ENCODE peak calls at places on chromosomes 12 and 14, in seven cellular contexts. L is activated CD4-positive, alpha-beta T cell treated with anti-CD3 and anti-CD28 coated beads for 24 hours; R is heart right ventricle; M is posterior cingulate gyrus; T is T-helper 1 cell; W is endothelial cell; V is fibroblast of pulmonary artery. S is an unnamed sample.
A peak's percentile ranks its signal among the peaks of the same experiment; 100 is the strongest.

GRCh38 chr12:107091381-107091780 is 2.0 kb downstream of the CRY1 start:
- DNase-seq in V (peak; percentile 69), M (no peak), R (no peak), W (no peak), L (no peak), T (no peak), S (peak; percentile 6)

GRCh38 chr12:89960011-89960507 is 251.4 kb upstream of the ATP2B1 start:
- DNase-seq in W (no peak), L (no peak), V (peak; percentile 17), T (peak; percentile 26), R (no peak), M (no peak), S (no peak)

GRCh38 chr12:84756961-84757360 is 155.6 kb downstream of the SLC6A15 start:
- DNase-seq in R (no peak), W (no peak), T (no peak), V (peak; percentile 47), L (no peak), M (no peak), S (peak; percentile 3)

GRCh38 chr12:98227162-98227561 is 288.2 kb upstream of the TMPO start:
- DNase-seq in V (peak; percentile 28), W (no peak), M (no peak), T (peak; percentile 6), R (no peak), L (no peak), S (no peak)

GRCh38 chr12:112964915-112965314 is 13.4 kb upstream of the OAS2 start:
- DNase-seq in R (no peak), W (no peak), V (no peak), T (no peak), M (no peak), L (no peak), S (no peak)

GRCh38 chr14:49477576-49477975 is 108.6 kb downstream of the RPS29 start:
- DNase-seq in L (no peak), T (no peak), W (no peak), V (no peak), M (no peak), R (no peak), S (no peak)

GRCh38 chr12:47717443-47718193 is 7.7 kb downstream of the ENDOU start:
- DNase-seq in V (peak; percentile 93), R (peak; percentile 89), W (peak; percentile 89), M (peak; percentile 81), L (peak; percentile 23), T (peak; percentile 61), S (peak; percentile 90)

GRCh38 chr14:93220509-93220908 is 13.5 kb downstream of the UBR7 start:
- DNase-seq in W (no peak), V (no peak), T (no peak), M (no peak), L (no peak), R (no peak), S (no peak)

GRCh38 chr14:103216399-103216798 is 93.1 kb downstream of the TNFAIP2 start:
- DNase-seq in L (no peak), W (no peak), V (no peak), R (no peak), T (no peak), M (no peak), S (no peak)

GRCh38 chr14:105012171-105012985 is 8.5 kb downstream of the CDCA4 start:
- DNase-seq in M (no peak), L (no peak), V (no peak), T (no peak), R (peak; percentile 35), W (no peak), S (no peak)

GRCh38 chr12:64618953-64619590 is 8.8 kb downstream of the RASSF3 start:
- DNase-seq in T (no peak), V (peak; percentile 80), R (no peak), W (no peak), L (no peak), M (no peak), S (peak; percentile 22)

GRCh38 chr14:64421166-64421565 is 33.0 kb downstream of the MTHFD1 start:
- DNase-seq in V (peak; percentile 83), T (no peak), M (no peak), W (no peak), L (no peak), R (no peak), S (peak; percentile 45)

GRCh38 chr12:26062566-26062965 is 62.3 kb downstream of the BHLHE41 start:
- DNase-seq in T (no peak), V (peak; percentile 62), R (no peak), M (no peak), L (no peak), W (no peak), S (peak; percentile 25)

GRCh38 chr14:66752109-66752508 is 244.2 kb downstream of the GPHN start:
- DNase-seq in T (peak; percentile 3), M (no peak), L (no peak), V (peak; percentile 16), R (no peak), W (no peak), S (no peak)

GRCh38 chr14:64891839-64892375 is 12.2 kb upstream of the SPTB start:
- DNase-seq in T (peak; percentile 50), V (peak; percentile 81), L (no peak), R (no peak), M (no peak), W (peak; percentile 17), S (peak; percentile 36)

GRCh38 chr12:92414383-92415065 is 268.9 kb upstream of the BTG1 start:
- DNase-seq in W (no peak), L (no peak), R (no peak), M (no peak), V (peak; percentile 6), T (no peak), S (no peak)

GRCh38 chr12:57229041-57229633 is 374 bp upstream of the SHMT2 start:
- DNase-seq in W (no peak), L (no peak), M (no peak), V (no peak), T (peak; percentile 57), R (no peak), S (no peak)

GRCh38 chr14:34527591-34527990 is 11.9 kb downstream of the EAPP start:
- DNase-seq in V (no peak), M (no peak), R (no peak), W (no peak), T (no peak), L (no peak), S (no peak)

GRCh38 chr12:22821985-22822384 is 197.0 kb downstream of the ETNK1 start:
- DNase-seq in M (no peak), V (no peak), R (no peak), T (no peak), W (no peak), L (no peak), S (no peak)

GRCh38 chr12:64450057-64450640 is 1.8 kb upstream of the TBK1 start:
- DNase-seq in M (no peak), R (no peak), W (no peak), L (no peak), T (no peak), V (no peak), S (no peak)

GRCh38 chr12:75545636-75546035 is 34.2 kb upstream of the KRR1 start:
- DNase-seq in V (no peak), L (no peak), R (no peak), T (no peak), M (no peak), W (no peak), S (no peak)

GRCh38 chr12:1843641-1844005 is 23.3 kb downstream of the LRTM2 start:
- DNase-seq in V (no peak), R (no peak), T (no peak), W (no peak), M (no peak), L (no peak), S (no peak)

GRCh38 chr12:65113621-65114035 is 7.5 kb downstream of the WIF1 start:
- DNase-seq in V (no peak), T (no peak), M (no peak), R (no peak), L (no peak), W (no peak), S (no peak)

GRCh38 chr14:21068521-21069387 is 1.4 kb upstream of the ARHGEF40 start:
- DNase-seq in M (peak; percentile 47), R (peak; percentile 38), L (no peak), T (peak; percentile 23), V (peak; percentile 67), W (peak; percentile 67), S (peak; percentile 63)

GRCh38 chr12:70365398-70365647 is 767 bp upstream of the KCNMB4 start:
- DNase-seq in R (no peak), L (no peak), M (peak; percentile 23), V (no peak), W (no peak), T (peak; percentile 2), S (no peak)

GRCh38 chr12:108633081-108633533 is 587 bp downstream of the SELPLG start:
- DNase-seq in L (no peak), W (no peak), T (no peak), V (no peak), R (no peak), M (no peak), S (no peak)

GRCh38 chr14:103594265-103594664 is 31.5 kb downstream of the COA8 start:
- DNase-seq in R (peak; percentile 25), W (no peak), T (no peak), M (peak; percentile 72), V (peak; percentile 72), L (no peak), S (no peak)

GRCh38 chr14:68278568-68279436 is 459.2 kb downstream of the RAD51B start:
- DNase-seq in R (no peak), W (no peak), T (no peak), L (no peak), M (no peak), V (peak; percentile 45), S (peak; percentile 50)

GRCh38 chr12:5656836-5657235 is 224.9 kb downstream of the NTF3 start:
- DNase-seq in R (no peak), V (no peak), M (no peak), T (no peak), L (no peak), W (no peak), S (no peak)

GRCh38 chr14:49249022-49249421 is 337.2 kb downstream of the RPS29 start:
- DNase-seq in R (no peak), T (no peak), V (no peak), W (no peak), M (no peak), L (no peak), S (no peak)

GRCh38 chr14:106024983-106025604 is 498.7 kb downstream of the TMEM121 start:
- DNase-seq in T (peak; percentile 59), L (no peak), W (no peak), R (no peak), V (no peak), M (no peak), S (no peak)

GRCh38 chr12:47361389-47362031 is 281.8 kb upstream of the AMIGO2 start:
- DNase-seq in T (peak; percentile 83), L (no peak), M (no peak), V (no peak), W (peak; percentile 15), R (no peak), S (no peak)

GRCh38 chr12:24012528-24012927 is 63.1 kb upstream of the SOX5 start:
- DNase-seq in R (no peak), M (no peak), W (no peak), L (no peak), T (no peak), V (peak; percentile 49), S (no peak)

GRCh38 chr12:47894652-47895051 is 10.1 kb downstream of the VDR start:
- DNase-seq in L (no peak), T (no peak), M (no peak), R (no peak), V (no peak), W (no peak), S (no peak)

GRCh38 chr14:61525293-61526011 is 169.9 kb upstream of the HIF1A start:
- DNase-seq in M (peak; percentile 44), V (peak; percentile 88), R (peak; percentile 45), W (no peak), T (peak; percentile 91), L (peak; percentile 42), S (no peak)

GRCh38 chr14:102977475-102977874 is 55.0 kb downstream of the AMN start:
- DNase-seq in R (no peak), L (no peak), V (no peak), T (no peak), W (no peak), M (no peak), S (no peak)

GRCh38 chr12:104951759-104952509 is 6.2 kb downstream of the SLC41A2 start:
- DNase-seq in M (no peak), T (no peak), V (peak; percentile 53), L (no peak), W (no peak), R (no peak), S (peak; percentile 39)

S was measured in AG08396.